ENCODE peak calls at places on chromosomes 12 and 14, in five cellular contexts. One of them, this sample, is unnamed. For H3K4me1, the result is how much of the 10 kb centered on the place peaks cover.

GRCh38 chr12:26113194-26113654 is 11.6 kb downstream of the BHLHE41 start:
- DNase-seq in body of pancreas: peak
- DNase-seq in sigmoid colon: no peak
- DNase-seq in SK-N-SH: no peak
- DNase-seq in CD8-positive, alpha-beta memory T cell: no peak
- DNase-seq in this sample: no peak

GRCh38 chr14:100551056-100551455 is 36.2 kb downstream of the BEGAIN start:
- DNase-seq in sigmoid colon: no peak
- DNase-seq in SK-N-SH: no peak
- DNase-seq in CD8-positive, alpha-beta memory T cell: no peak
- DNase-seq in body of pancreas: no peak
- DNase-seq in this sample: no peak

GRCh38 chr12:67966560-67966959 is 22.7 kb upstream of the IFNG-AS1 start:
- DNase-seq in sigmoid colon: no peak
- DNase-seq in SK-N-SH: no peak
- DNase-seq in CD8-positive, alpha-beta memory T cell: no peak
- DNase-seq in body of pancreas: no peak
- DNase-seq in this sample: no peak

GRCh38 chr12:124484067-124484466 is 83.3 kb downstream of the NCOR2 start:
- DNase-seq in sigmoid colon: no peak
- DNase-seq in body of pancreas: no peak
- DNase-seq in SK-N-SH: no peak
- DNase-seq in CD8-positive, alpha-beta memory T cell: no peak
- DNase-seq in this sample: no peak

GRCh38 chr12:4421590-4422031 is 24.0 kb downstream of the FGF6 start:
- DNase-seq in SK-N-SH: peak
- DNase-seq in sigmoid colon: no peak
- DNase-seq in CD8-positive, alpha-beta memory T cell: no peak
- DNase-seq in body of pancreas: no peak
- DNase-seq in this sample: peak

GRCh38 chr12:127126260-127126628 is 1140.7 kb upstream of the TMEM132C start:
- DNase-seq in body of pancreas: no peak
- DNase-seq in CD8-positive, alpha-beta memory T cell: no peak
- DNase-seq in SK-N-SH: no peak
- DNase-seq in sigmoid colon: no peak
- DNase-seq in this sample: no peak

GRCh38 chr14:89973234-89973823 is 17.6 kb downstream of the TDP1 start:
- DNase-seq in body of pancreas: peak
- DNase-seq in CD8-positive, alpha-beta memory T cell: peak
- DNase-seq in sigmoid colon: peak
- DNase-seq in SK-N-SH: peak
- DNase-seq in this sample: peak

GRCh38 chr12:2268478-2269286 is 215.9 kb downstream of the CACNA1C start:
- DNase-seq in body of pancreas: no peak
- DNase-seq in SK-N-SH: no peak
- DNase-seq in sigmoid colon: no peak
- DNase-seq in CD8-positive, alpha-beta memory T cell: no peak
- DNase-seq in this sample: peak

GRCh38 chr14:55749201-55749812 is 169.3 kb downstream of the KTN1 start:
- DNase-seq in sigmoid colon: no peak
- DNase-seq in CD8-positive, alpha-beta memory T cell: no peak
- DNase-seq in SK-N-SH: no peak
- DNase-seq in body of pancreas: peak
- DNase-seq in this sample: peak

GRCh38 chr14:88181072-88181471 is 142.0 kb downstream of the KCNK10 start:
- DNase-seq in body of pancreas: no peak
- DNase-seq in SK-N-SH: no peak
- DNase-seq in CD8-positive, alpha-beta memory T cell: no peak
- DNase-seq in sigmoid colon: no peak
- DNase-seq in this sample: no peak

GRCh38 chr12:27542628-27543027 is 18.6 kb downstream of the PPFIBP1 start:
- DNase-seq in body of pancreas: no peak
- DNase-seq in CD8-positive, alpha-beta memory T cell: no peak
- DNase-seq in SK-N-SH: no peak
- DNase-seq in sigmoid colon: no peak
- DNase-seq in this sample: peak

GRCh38 chr12:68771223-68771925 is 25.4 kb downstream of the SLC35E3 start:
- DNase-seq in CD8-positive, alpha-beta memory T cell: no peak
- DNase-seq in sigmoid colon: no peak
- DNase-seq in SK-N-SH: peak
- DNase-seq in body of pancreas: no peak
- DNase-seq in this sample: no peak

GRCh38 chr14:24481622-24482324 is 26.3 kb downstream of the CMA1 start:
- DNase-seq in body of pancreas: no peak
- DNase-seq in SK-N-SH: peak
- DNase-seq in sigmoid colon: no peak
- DNase-seq in CD8-positive, alpha-beta memory T cell: peak
- DNase-seq in this sample: peak

GRCh38 chr12:95336387-95337067 is 118.9 kb downstream of the VEZT start:
- DNase-seq in SK-N-SH: peak
- DNase-seq in sigmoid colon: peak
- DNase-seq in body of pancreas: peak
- DNase-seq in CD8-positive, alpha-beta memory T cell: no peak
- DNase-seq in this sample: peak

GRCh38 chr14:96089401-96089800 is 50.2 kb downstream of the C14orf132 start:
- DNase-seq in CD8-positive, alpha-beta memory T cell: no peak
- DNase-seq in SK-N-SH: no peak
- DNase-seq in body of pancreas: no peak
- DNase-seq in sigmoid colon: peak
- DNase-seq in this sample: no peak

GRCh38 chr14:67510121-67510520 is 21.6 kb upstream of the TMEM229B start:
- DNase-seq in sigmoid colon: no peak
- DNase-seq in SK-N-SH: peak
- DNase-seq in CD8-positive, alpha-beta memory T cell: no peak
- DNase-seq in body of pancreas: peak
- DNase-seq in this sample: no peak

GRCh38 chr14:60648169-60648933 is 926 bp downstream of the SIX1 start:
- DNase-seq in CD8-positive, alpha-beta memory T cell: no peak
- DNase-seq in SK-N-SH: peak
- DNase-seq in sigmoid colon: no peak
- DNase-seq in body of pancreas: no peak
- DNase-seq in this sample: no peak

GRCh38 chr14:73770977-73771847 is 57.0 kb upstream of the PNMA1 start:
- DNase-seq in SK-N-SH: no peak
- DNase-seq in body of pancreas: no peak
- DNase-seq in sigmoid colon: no peak
- DNase-seq in CD8-positive, alpha-beta memory T cell: no peak
- DNase-seq in this sample: no peak
- H3K4me1 ChIP-seq in SK-N-SH: under half
- H3K4me1 ChIP-seq in body of pancreas: half or more
- H3K4me1 ChIP-seq in sigmoid colon: half or more
- H3K4me1 ChIP-seq in CD8-positive, alpha-beta memory T cell: half or more
- H3K4me1 ChIP-seq in this sample: under half

GRCh38 chr12:14259481-14260010 is 105.9 kb upstream of the ATF7IP start:
- DNase-seq in CD8-positive, alpha-beta memory T cell: no peak
- DNase-seq in sigmoid colon: no peak
- DNase-seq in body of pancreas: no peak
- DNase-seq in SK-N-SH: no peak
- DNase-seq in this sample: no peak

GRCh38 chr12:14260011-14260993 is 105.2 kb upstream of the ATF7IP start:
- DNase-seq in sigmoid colon: peak
- DNase-seq in SK-N-SH: no peak
- DNase-seq in body of pancreas: peak
- DNase-seq in CD8-positive, alpha-beta memory T cell: no peak
- DNase-seq in this sample: peak

GRCh38 chr12:14257303-14257733 is 108.2 kb upstream of the ATF7IP start:
- DNase-seq in SK-N-SH: no peak
- DNase-seq in CD8-positive, alpha-beta memory T cell: no peak
- DNase-seq in sigmoid colon: no peak
- DNase-seq in body of pancreas: no peak
- DNase-seq in this sample: no peak

GRCh38 chr12:14257734-14258467 is 107.6 kb upstream of the ATF7IP start:
- DNase-seq in body of pancreas: peak
- DNase-seq in SK-N-SH: peak
- DNase-seq in CD8-positive, alpha-beta memory T cell: peak
- DNase-seq in sigmoid colon: peak
- DNase-seq in this sample: peak

DNA sequence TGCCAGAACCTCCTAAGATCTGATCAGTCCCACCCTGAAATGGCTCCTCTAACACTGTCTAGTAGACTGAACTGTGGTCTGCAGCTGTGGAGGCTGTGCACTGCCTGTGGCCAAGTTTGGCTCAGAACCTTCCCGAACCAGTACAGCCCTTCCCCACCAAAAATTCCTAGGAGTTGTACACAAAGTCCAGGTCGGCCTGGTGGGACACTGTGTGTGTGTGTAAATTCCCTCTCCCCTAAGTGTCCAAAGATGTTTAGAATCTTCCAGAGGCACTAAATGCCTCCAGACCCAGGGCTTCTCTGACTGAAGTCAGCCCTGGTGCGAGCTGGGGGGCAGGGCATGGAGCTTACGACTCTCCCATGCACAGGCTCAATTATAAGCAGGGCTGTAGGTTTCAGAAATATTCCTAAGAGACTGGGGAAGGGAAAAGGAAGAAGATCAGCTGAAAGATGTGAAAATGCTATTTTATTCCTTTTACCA is 107.0 kb upstream of the ATF7IP start:
- DNase-seq in SK-N-SH: no peak
- DNase-seq in body of pancreas: peak
- DNase-seq in CD8-positive, alpha-beta memory T cell: no peak
- DNase-seq in sigmoid colon: no peak
- DNase-seq in this sample: no peak
- H3K27ac ChIP-seq in SK-N-SH: no peak
- H3K27ac ChIP-seq in body of pancreas: peak
- H3K27ac ChIP-seq in CD8-positive, alpha-beta memory T cell: peak
- H3K27ac ChIP-seq in sigmoid colon: peak
- H3K27ac ChIP-seq in this sample: peak

GRCh38 chr14:106538193-106538592 is 1011.8 kb downstream of the TMEM121 start:
- DNase-seq in CD8-positive, alpha-beta memory T cell: no peak
- DNase-seq in sigmoid colon: no peak
- DNase-seq in SK-N-SH: no peak
- DNase-seq in body of pancreas: no peak
- DNase-seq in this sample: no peak
- H3K4me1 ChIP-seq in CD8-positive, alpha-beta memory T cell: under half
- H3K4me1 ChIP-seq in sigmoid colon: under half
- H3K4me1 ChIP-seq in SK-N-SH: under half
- H3K4me1 ChIP-seq in body of pancreas: under half
- H3K4me1 ChIP-seq in this sample: under half

GRCh38 chr12:58443273-58443980 is 476.9 kb downstream of the LRIG3 start:
- DNase-seq in sigmoid colon: no peak
- DNase-seq in body of pancreas: no peak
- DNase-seq in SK-N-SH: peak
- DNase-seq in CD8-positive, alpha-beta memory T cell: no peak
- DNase-seq in this sample: peak

GRCh38 chr12:58441483-58441882 is 478.8 kb downstream of the LRIG3 start:
- DNase-seq in sigmoid colon: no peak
- DNase-seq in body of pancreas: no peak
- DNase-seq in CD8-positive, alpha-beta memory T cell: no peak
- DNase-seq in SK-N-SH: no peak
- DNase-seq in this sample: no peak

DNA sequence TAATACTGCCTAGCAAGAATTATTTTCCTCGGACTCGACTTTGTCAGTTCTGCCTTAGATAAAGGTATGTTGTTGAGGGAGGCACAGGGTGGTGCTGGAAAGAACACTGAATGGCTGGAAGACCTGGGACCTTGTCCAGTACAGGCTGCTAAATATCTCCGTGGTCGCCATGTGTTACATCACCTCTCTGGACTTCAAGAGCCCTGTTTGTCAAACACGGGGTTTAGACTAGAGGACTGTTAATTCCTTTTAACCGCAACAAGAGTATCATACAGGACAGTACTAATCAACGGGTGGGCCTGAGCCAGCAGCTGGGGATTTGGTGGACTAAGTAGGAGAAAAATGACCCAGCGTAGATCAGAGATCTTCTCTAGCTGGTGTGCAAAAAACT is 476.3 kb downstream of the LRIG3 start:
- DNase-seq in sigmoid colon: no peak
- DNase-seq in body of pancreas: no peak
- DNase-seq in CD8-positive, alpha-beta memory T cell: no peak
- DNase-seq in SK-N-SH: no peak
- DNase-seq in this sample: peak
- H3K27ac ChIP-seq in sigmoid colon: no peak
- H3K27ac ChIP-seq in body of pancreas: no peak
- H3K27ac ChIP-seq in CD8-positive, alpha-beta memory T cell: no peak
- H3K27ac ChIP-seq in SK-N-SH: no peak
- H3K27ac ChIP-seq in this sample: no peak

GRCh38 chr12:30416631-30417030 is 279.0 kb downstream of the IPO8 start:
- DNase-seq in CD8-positive, alpha-beta memory T cell: no peak
- DNase-seq in SK-N-SH: no peak
- DNase-seq in sigmoid colon: no peak
- DNase-seq in body of pancreas: no peak
- DNase-seq in this sample: no peak
- H3K4me1 ChIP-seq in CD8-positive, alpha-beta memory T cell: under half
- H3K4me1 ChIP-seq in SK-N-SH: under half
- H3K4me1 ChIP-seq in sigmoid colon: under half
- H3K4me1 ChIP-seq in body of pancreas: under half
- H3K4me1 ChIP-seq in this sample: under half

DNA sequence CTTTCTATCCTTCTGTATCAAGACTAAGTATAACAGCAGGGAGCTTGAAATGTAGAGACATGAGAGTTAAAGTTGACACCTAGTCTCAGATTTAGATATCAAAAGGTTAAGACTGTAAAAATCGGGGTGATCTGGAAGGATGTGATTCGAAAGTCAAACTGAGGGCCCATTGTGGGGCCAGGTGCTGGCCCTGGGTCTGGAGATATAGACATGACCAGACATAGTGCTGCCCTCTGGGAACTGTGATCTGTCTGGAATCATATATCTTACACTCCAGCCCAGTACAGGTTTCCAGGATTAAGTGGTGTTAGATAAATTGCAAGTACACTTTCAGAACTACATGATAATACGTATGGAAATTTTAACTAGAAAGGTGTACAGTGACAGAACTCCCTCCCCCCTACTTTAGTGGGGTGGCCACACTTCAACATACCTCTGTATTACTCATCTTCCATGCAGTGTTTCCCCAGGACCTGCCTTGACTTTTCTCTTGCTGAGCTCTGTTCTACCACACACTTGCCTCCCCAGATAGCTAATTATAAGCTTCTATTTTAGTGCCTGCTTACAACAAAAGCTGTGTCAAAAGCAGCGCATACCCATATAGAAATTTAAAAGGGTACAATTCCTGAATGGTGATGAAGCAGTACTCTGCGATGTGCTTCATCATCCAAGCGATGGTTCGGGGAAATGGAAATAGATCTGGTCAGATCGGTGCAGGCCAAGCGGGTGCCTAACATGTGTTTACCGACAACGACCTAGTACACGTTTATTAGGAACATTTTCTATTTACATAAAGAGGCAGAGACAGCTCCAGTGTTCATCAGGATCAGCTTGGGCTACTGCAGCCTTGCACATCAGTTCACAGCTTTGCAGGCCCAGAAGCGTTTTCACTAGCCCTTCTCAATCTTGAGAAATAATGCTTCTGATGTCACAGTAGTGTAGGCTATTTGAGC is 68.7 kb downstream of the ARF6 start:
- DNase-seq in SK-N-SH: no peak
- DNase-seq in body of pancreas: no peak
- DNase-seq in CD8-positive, alpha-beta memory T cell: no peak
- DNase-seq in sigmoid colon: no peak
- DNase-seq in this sample: no peak
- H3K27ac ChIP-seq in SK-N-SH: no peak
- H3K27ac ChIP-seq in body of pancreas: no peak
- H3K27ac ChIP-seq in CD8-positive, alpha-beta memory T cell: no peak
- H3K27ac ChIP-seq in sigmoid colon: no peak
- H3K27ac ChIP-seq in this sample: peak

This sample was measured in cardiac muscle cell.